ENCODE peak calls at places on chromosomes 6 and 20, in nine cellular contexts. P, T, J, F, R, I, X, A and N are unnamed samples.

GRCh38 chr6:95091823-95092436 is 485.4 kb upstream of the MANEA start:
- DNase-seq in P (no peak), T (no peak), J (no peak), F (no peak), R (peak; percentile 39), I (no peak), X (no peak), A (no peak), N (no peak)

GRCh38 chr20:48783533-48784272 is 44.1 kb downstream of the PREX1 start:
- DNase-seq in P (no peak), T (no peak), J (peak; percentile 36), F (peak; percentile 57), R (peak; percentile 67), I (peak; percentile 49), X (no peak), A (no peak), N (no peak)

GRCh38 chr20:46940616-46941015 is 46.0 kb downstream of the EYA2 start:
- DNase-seq in P (no peak), T (no peak), J (no peak), F (no peak), R (no peak), I (no peak), X (no peak), A (no peak), N (no peak)

GRCh38 chr20:63653041-63653973 is at the start of gene STMN3:
- DNase-seq in P (peak; percentile 79), T (peak; percentile 65), J (peak; percentile 59), F (peak; percentile 59), R (peak; percentile 72), I (peak; percentile 58), X (peak; percentile 90), A (peak; percentile 90), N (peak; percentile 95)

GRCh38 chr6:37171141-37171969 is 1.4 kb downstream of the PIM1 start:
- DNase-seq in P (no peak), T (peak; percentile 50), J (no peak), F (peak; percentile 30), R (peak; percentile 24), I (peak; percentile 30), X (peak; percentile 70), A (peak; percentile 51), N (no peak)

GRCh38 chr6:122178988-122179387 is 220.5 kb upstream of the HSF2 start:
- DNase-seq in P (no peak), T (no peak), J (no peak), F (no peak), R (no peak), I (no peak), X (no peak), A (no peak), N (no peak)

GRCh38 chr6:78561015-78561414 is 306.3 kb upstream of the IRAK1BP1 start:
- DNase-seq in P (no peak), T (no peak), J (no peak), F (no peak), R (peak; percentile 2), I (no peak), X (no peak), A (no peak), N (no peak)

GRCh38 chr6:110385458-110385863 is 27.3 kb upstream of the METTL24 start:
- DNase-seq in P (no peak), T (no peak), J (no peak), F (no peak), R (no peak), I (no peak), X (no peak), A (no peak), N (no peak)

GRCh38 chr6:86937219-86938079 is at the start of gene HTR1E:
- DNase-seq in P (no peak), T (peak; percentile 56), J (no peak), F (no peak), R (peak; percentile 31), I (no peak), X (peak; percentile 46), A (no peak), N (no peak)

GRCh38 chr6:156731436-156731835 is 45.7 kb upstream of the ARID1B start:
- DNase-seq in P (no peak), T (no peak), J (no peak), F (no peak), R (peak; percentile 16), I (no peak), X (no peak), A (no peak), N (no peak)

GRCh38 chr20:34862724-34863123 is 9.9 kb downstream of the GGT7 start:
- DNase-seq in P (no peak), T (no peak), J (no peak), F (no peak), R (no peak), I (no peak), X (no peak), A (no peak), N (peak; percentile 62)

GRCh38 chr6:47235964-47236760 is 73.5 kb downstream of the TNFRSF21 start:
- DNase-seq in P (no peak), T (no peak), J (no peak), F (no peak), R (no peak), I (no peak), X (no peak), A (peak; percentile 25), N (no peak)

GRCh38 chr6:90144396-90144795 is 152.2 kb downstream of the BACH2 start:
- DNase-seq in P (no peak), T (no peak), J (no peak), F (no peak), R (no peak), I (no peak), X (no peak), A (no peak), N (no peak)

GRCh38 chr6:27209659-27210269 is 37.7 kb upstream of the PRSS16 start:
- DNase-seq in P (no peak), T (no peak), J (no peak), F (no peak), R (peak; percentile 21), I (no peak), X (no peak), A (no peak), N (no peak)

GRCh38 chr20:24098886-24099285 is 110.3 kb upstream of the GGTLC1 start:
- DNase-seq in P (no peak), T (no peak), J (no peak), F (no peak), R (peak; percentile 88), I (no peak), X (no peak), A (no peak), N (no peak)

GRCh38 chr6:43807228-43808061 is 37.4 kb downstream of the VEGFA start:
- DNase-seq in P (no peak), T (no peak), J (no peak), F (no peak), R (no peak), I (no peak), X (no peak), A (no peak), N (no peak)

GRCh38 chr20:63708301-63709148 is 686 bp downstream of the ZGPAT start:
- DNase-seq in P (peak; percentile 36), T (no peak), J (no peak), F (no peak), R (no peak), I (no peak), X (no peak), A (no peak), N (no peak)

GRCh38 chr20:34564810-34565209 is 6.3 kb downstream of the MAP1LC3A start:
- DNase-seq in P (no peak), T (no peak), J (no peak), F (no peak), R (no peak), I (no peak), X (no peak), A (no peak), N (no peak)

GRCh38 chr20:672975-673604 is 2.5 kb downstream of the SCRT2 start:
- DNase-seq in P (no peak), T (no peak), J (no peak), F (no peak), R (no peak), I (no peak), X (no peak), A (no peak), N (no peak)

GRCh38 chr6:46735720-46736031 is 501 bp upstream of the PLA2G7 start:
- DNase-seq in P (no peak), T (no peak), J (no peak), F (no peak), R (no peak), I (no peak), X (no peak), A (no peak), N (no peak)